ENCODE peak calls at places on chromosomes 2 and 18, in four cellular contexts. S, A, U and J are unnamed samples.

GRCh38 chr2:207408086-207408794 is 121.5 kb upstream of the CREB1 start:
- DNase-seq in S (no peak), A (no peak), U (no peak), J (no peak)

GRCh38 chr2:232377841-232378734 is 463 bp upstream of the ALPP start:
- DNase-seq in S (no peak), A (peak; percentile 65), U (no peak), J (peak; percentile 5)

GRCh38 chr18:5519448-5520362 is 24.1 kb downstream of the EPB41L3 start:
- DNase-seq in S (no peak), A (no peak), U (peak; percentile 16), J (no peak)

GRCh38 chr18:5943514-5943913 is 48.2 kb upstream of the TMEM200C start:
- DNase-seq in S (peak; percentile 3), A (no peak), U (no peak), J (no peak)

GRCh38 chr2:210577263-210578071 is 21.1 kb downstream of the CPS1 start:
- DNase-seq in S (no peak), A (no peak), U (peak; percentile 63), J (peak; percentile 69)

GRCh38 chr2:241703128-241703604 is 1.3 kb downstream of the ING5 start:
- DNase-seq in S (no peak), A (no peak), U (no peak), J (no peak)

GRCh38 chr2:32788106-32788505 is 158.6 kb upstream of the LTBP1 start:
- DNase-seq in S (no peak), A (no peak), U (no peak), J (no peak)

GRCh38 chr2:8605350-8606065 is 76.3 kb upstream of the ID2 start:
- DNase-seq in S (no peak), A (peak; percentile 10), U (no peak), J (no peak)

GRCh38 chr2:109339519-109339991 is 210.6 kb downstream of the SH3RF3 start:
- DNase-seq in S (peak; percentile 63), A (peak; percentile 61), U (no peak), J (no peak)

GRCh38 chr2:136116111-136116812 is 1.7 kb downstream of the CXCR4 start:
- DNase-seq in S (no peak), A (peak; percentile 88), U (peak; percentile 88), J (peak; percentile 44)

GRCh38 chr2:147030966-147031760 is 813.7 kb upstream of the ACVR2A start:
- DNase-seq in S (no peak), A (no peak), U (no peak), J (peak; percentile 20)

GRCh38 chr2:221100467-221101089 is 471.5 kb downstream of the EPHA4 start:
- DNase-seq in S (no peak), A (no peak), U (peak; percentile 58), J (peak; percentile 50)

GRCh38 chr2:190646780-190647626 is 1.9 kb upstream of the NAB1 start:
- DNase-seq in S (no peak), A (no peak), U (no peak), J (no peak)